ENCODE peak calls at places on chromosomes 13 and 19, in four cellular contexts. N, J, I and F are unnamed samples.

GRCh38 chr13:23718916-23719470 is 148.8 kb downstream of the TNFRSF19 start:
- DNase-seq in I (no peak), N (no peak), J (no peak), F (no peak)

GRCh38 chr19:57841364-57841763 is 8.3 kb upstream of the ZNF587 start:
- DNase-seq in N (no peak), J (no peak), I (no peak), F (no peak)

GRCh38 chr19:45646345-45646698 is 7.1 kb upstream of the EML2 start:
- DNase-seq in I (no peak), N (no peak), J (no peak), F (no peak)

GRCh38 chr13:53238241-53238640 is 209.6 kb downstream of the OLFM4 start:
- DNase-seq in I (no peak), N (no peak), J (no peak), F (no peak)

GRCh38 chr13:24661713-24662112 is 18.5 kb upstream of the ATP12A start:
- DNase-seq in N (no peak), J (no peak), I (no peak), F (no peak)

GRCh38 chr13:66886248-66886647 is 343.9 kb downstream of the PCDH9 start:
- DNase-seq in N (no peak), J (no peak), I (no peak), F (no peak)

GRCh38 chr13:40996433-40997095 is 22.6 kb downstream of the ELF1 start:
- DNase-seq in J (no peak), I (no peak), N (no peak), F (no peak)

GRCh38 chr19:42529248-42529764 is 1.0 kb upstream of the CEACAM1 start:
- DNase-seq in I (peak), J (peak), N (peak), F (peak)

GRCh38 chr19:18206018-18206417 is 2.2 kb upstream of the RAB3A start:
- DNase-seq in I (no peak), J (no peak), N (no peak), F (no peak)